ENCODE peak calls at places on chromosomes 3 and 15, in ten cellular contexts. O is ELR, D is AG08395, S is LoVo, X is H4, U is left lobe of liver, G is AG20443, Y is AG09309, W is trophoblast cell, K is AG08396. H is an unnamed sample.

GRCh38 chr15:50996641-50997040 is 88.2 kb downstream of the AP4E1 start:
- DNase-seq in G (peak), U (no peak), Y (peak), X (no peak), K (peak), W (peak), S (no peak), O (peak), D (peak), H (peak)

GRCh38 chr3:30124435-30125390 is 481.7 kb upstream of the TGFBR2 start:
- DNase-seq in Y (no peak), K (no peak), D (no peak), X (peak), S (peak), O (peak), G (no peak), W (no peak), U (no peak), H (no peak)

GRCh38 chr15:100762913-100763627 is 116.6 kb upstream of the ALDH1A3 start:
- DNase-seq in O (peak), D (no peak), W (no peak), U (no peak), K (no peak), G (peak), Y (no peak), S (no peak), X (no peak), H (peak)

GRCh38 chr3:12273045-12273695 is 15.7 kb upstream of the PPARG start:
- DNase-seq in G (no peak), Y (no peak), K (no peak), U (no peak), W (no peak), O (no peak), X (no peak), S (no peak), D (peak), H (peak)

GRCh38 chr15:65937476-65937875 is 68.2 kb downstream of the RAB11A start:
- DNase-seq in U (no peak), W (no peak), G (no peak), X (no peak), S (no peak), Y (no peak), D (peak), O (peak), K (peak), H (no peak)

GRCh38 chr15:69757186-69757585 is 304.6 kb downstream of the RPLP1 start:
- DNase-seq in U (no peak), D (no peak), S (no peak), O (peak), G (no peak), Y (no peak), W (no peak), X (no peak), K (no peak), H (no peak)

GRCh38 chr3:98855811-98856400 is 45.6 kb downstream of the DCBLD2 start:
- DNase-seq in K (peak), Y (peak), U (no peak), G (peak), O (peak), X (peak), S (no peak), W (no peak), D (peak), H (peak)

GRCh38 chr3:94159062-94159726 is 96.3 kb downstream of the NSUN3 start:
- DNase-seq in W (no peak), X (peak), G (peak), K (no peak), D (peak), O (peak), S (peak), Y (peak), U (no peak), H (peak)

GRCh38 chr3:160006282-160007163 is 17.9 kb downstream of the IL12A start:
- DNase-seq in K (peak), G (peak), D (peak), O (peak), S (peak), U (peak), W (peak), Y (peak), X (peak), H (peak)

GRCh38 chr15:58606577-58607080 is 142.9 kb downstream of the ADAM10 start:
- DNase-seq in S (no peak), W (peak), G (no peak), U (no peak), X (no peak), D (no peak), K (no peak), O (no peak), Y (no peak), H (no peak)

GRCh38 chr3:64163019-64163754 is 62.1 kb downstream of the PRICKLE2 start:
- DNase-seq in X (no peak), D (no peak), O (peak), G (no peak), Y (no peak), W (no peak), U (no peak), S (no peak), K (no peak), H (no peak)

GRCh38 chr3:197522183-197522715 is 33.5 kb downstream of the BDH1 start:
- DNase-seq in S (no peak), U (no peak), X (no peak), O (no peak), D (no peak), W (no peak), G (no peak), K (no peak), Y (no peak), H (no peak)

GRCh38 chr15:85793641-85794597 is 806 bp downstream of the KLHL25 start:
- DNase-seq in G (peak), X (no peak), D (peak), K (peak), Y (no peak), S (peak), W (no peak), U (peak), O (peak), H (peak)

GRCh38 chr3:150388468-150389418 is 19.4 kb upstream of the TSC22D2 start:
- DNase-seq in S (no peak), X (no peak), D (no peak), G (peak), O (peak), Y (no peak), W (no peak), K (no peak), U (no peak), H (no peak)

GRCh38 chr3:133572158-133573053 is 1.1 kb upstream of the CDV3 start:
- DNase-seq in W (no peak), U (no peak), D (no peak), X (no peak), K (no peak), O (peak), Y (no peak), G (no peak), S (peak), H (no peak)

GRCh38 chr3:28295819-28296364 is 52.6 kb upstream of the ZCWPW2 start:
- DNase-seq in X (no peak), U (no peak), D (peak), G (no peak), S (no peak), Y (no peak), W (no peak), K (no peak), O (no peak), H (peak)

GRCh38 chr15:56933420-56934210 is 15.2 kb downstream of the TCF12 start:
- DNase-seq in X (no peak), S (no peak), Y (no peak), U (no peak), D (no peak), W (no peak), K (no peak), O (no peak), G (no peak), H (no peak)

GRCh38 chr3:169812124-169812843 is 386 bp upstream of the LRRIQ4 start:
- DNase-seq in G (peak), O (peak), D (peak), K (peak), S (no peak), X (no peak), Y (peak), W (peak), U (peak), H (peak)

GRCh38 chr15:90660195-90660995 is 56.8 kb upstream of the BLM start:
- DNase-seq in K (peak), S (peak), O (peak), D (peak), G (peak), X (peak), U (no peak), Y (peak), W (peak), H (peak)

GRCh38 chr3:46729038-46729437 is 11.4 kb upstream of the PRSS50 start:
- DNase-seq in K (no peak), Y (no peak), X (no peak), W (no peak), G (no peak), U (peak), D (no peak), S (no peak), O (no peak), H (no peak)

H was measured in GM03348.